ENCODE peak calls at places on chromosomes 4 and X, in nine cellular contexts. One of them, this sample, is unnamed.
A peak's percentile ranks its signal among the peaks of the same experiment; 100 is the strongest.

GRCh38 chrX:48714573-48714972 is 18.0 kb downstream of the SUV39H1 start:
- DNase-seq in H7: no peak
- DNase-seq in psoas muscle: no peak
- DNase-seq in GM23248: peak; percentile 56
- DNase-seq in fibroblast of lung: peak; percentile 1
- DNase-seq in Peyer's patch: no peak
- DNase-seq in CD8-positive, alpha-beta T cell: no peak
- DNase-seq in testis: no peak
- DNase-seq in adrenal gland: no peak
- DNase-seq in this sample: peak; percentile 11

GRCh38 chrX:103376118-103376978 is at the start of gene BEX3:
- DNase-seq in adrenal gland: peak; percentile 82
- DNase-seq in fibroblast of lung: peak; percentile 62
- DNase-seq in Peyer's patch: peak; percentile 48
- DNase-seq in testis: peak; percentile 68
- DNase-seq in CD8-positive, alpha-beta T cell: peak; percentile 7
- DNase-seq in psoas muscle: peak; percentile 41
- DNase-seq in GM23248: peak; percentile 68
- DNase-seq in H7: peak; percentile 81
- DNase-seq in this sample: peak; percentile 39

GRCh38 chrX:66760648-66761047 is 121.8 kb upstream of the EDA2R start:
- DNase-seq in CD8-positive, alpha-beta T cell: no peak
- DNase-seq in fibroblast of lung: no peak
- DNase-seq in testis: no peak
- DNase-seq in adrenal gland: no peak
- DNase-seq in Peyer's patch: no peak
- DNase-seq in GM23248: peak; percentile 9
- DNase-seq in psoas muscle: no peak
- DNase-seq in H7: no peak
- DNase-seq in this sample: no peak

GRCh38 chrX:141619336-141619735 is 29.8 kb downstream of the SPANXA2 start:
- DNase-seq in fibroblast of lung: no peak
- DNase-seq in adrenal gland: no peak
- DNase-seq in H7: no peak
- DNase-seq in CD8-positive, alpha-beta T cell: no peak
- DNase-seq in testis: no peak
- DNase-seq in GM23248: peak; percentile 1
- DNase-seq in Peyer's patch: no peak
- DNase-seq in psoas muscle: no peak
- DNase-seq in this sample: no peak

GRCh38 chr4:106369456-106370060 is 980 bp upstream of the GIMD1 start:
- DNase-seq in psoas muscle: no peak
- DNase-seq in Peyer's patch: peak; percentile 64
- DNase-seq in H7: peak; percentile 5
- DNase-seq in GM23248: peak; percentile 85
- DNase-seq in adrenal gland: peak; percentile 54
- DNase-seq in CD8-positive, alpha-beta T cell: no peak
- DNase-seq in fibroblast of lung: peak; percentile 86
- DNase-seq in testis: peak; percentile 60
- DNase-seq in this sample: peak; percentile 74

GRCh38 chr4:184850431-184851199 is 24.8 kb upstream of the ACSL1 start:
- DNase-seq in psoas muscle: no peak
- DNase-seq in GM23248: no peak
- DNase-seq in CD8-positive, alpha-beta T cell: no peak
- DNase-seq in fibroblast of lung: no peak
- DNase-seq in testis: no peak
- DNase-seq in Peyer's patch: peak; percentile 53
- DNase-seq in adrenal gland: no peak
- DNase-seq in H7: no peak
- DNase-seq in this sample: no peak

GRCh38 chrX:150680974-150681373 is 12.2 kb upstream of the MTMR1 start:
- DNase-seq in psoas muscle: no peak
- DNase-seq in adrenal gland: peak; percentile 57
- DNase-seq in fibroblast of lung: peak; percentile 28
- DNase-seq in Peyer's patch: no peak
- DNase-seq in testis: peak; percentile 43
- DNase-seq in H7: peak; percentile 65
- DNase-seq in GM23248: peak; percentile 31
- DNase-seq in CD8-positive, alpha-beta T cell: no peak
- DNase-seq in this sample: no peak

GRCh38 chr4:40321671-40322131 is 13.4 kb upstream of the CHRNA9 start:
- DNase-seq in CD8-positive, alpha-beta T cell: no peak
- DNase-seq in fibroblast of lung: peak; percentile 84
- DNase-seq in adrenal gland: peak; percentile 71
- DNase-seq in Peyer's patch: no peak
- DNase-seq in testis: no peak
- DNase-seq in psoas muscle: no peak
- DNase-seq in GM23248: peak; percentile 47
- DNase-seq in H7: no peak
- DNase-seq in this sample: no peak

GRCh38 chr4:5959221-5959982 is 58.8 kb downstream of the C4orf50 start:
- DNase-seq in fibroblast of lung: no peak
- DNase-seq in CD8-positive, alpha-beta T cell: no peak
- DNase-seq in Peyer's patch: peak; percentile 15
- DNase-seq in adrenal gland: peak; percentile 27
- DNase-seq in testis: no peak
- DNase-seq in GM23248: no peak
- DNase-seq in psoas muscle: no peak
- DNase-seq in H7: no peak
- DNase-seq in this sample: no peak

GRCh38 chrX:19212037-19212436 is 89.8 kb upstream of the ADGRG2 start:
- DNase-seq in H7: no peak
- DNase-seq in adrenal gland: no peak
- DNase-seq in psoas muscle: no peak
- DNase-seq in testis: no peak
- DNase-seq in fibroblast of lung: no peak
- DNase-seq in CD8-positive, alpha-beta T cell: no peak
- DNase-seq in Peyer's patch: no peak
- DNase-seq in GM23248: no peak
- DNase-seq in this sample: no peak

GRCh38 chr4:89273741-89274141 is 33.9 kb downstream of the GPRIN3 start:
- DNase-seq in H7: no peak
- DNase-seq in GM23248: no peak
- DNase-seq in CD8-positive, alpha-beta T cell: no peak
- DNase-seq in psoas muscle: no peak
- DNase-seq in Peyer's patch: no peak
- DNase-seq in fibroblast of lung: no peak
- DNase-seq in testis: no peak
- DNase-seq in adrenal gland: no peak
- DNase-seq in this sample: no peak

GRCh38 chrX:7286461-7286860 is 138.5 kb upstream of the PUDP start:
- DNase-seq in GM23248: no peak
- DNase-seq in CD8-positive, alpha-beta T cell: no peak
- DNase-seq in testis: no peak
- DNase-seq in H7: no peak
- DNase-seq in fibroblast of lung: no peak
- DNase-seq in psoas muscle: no peak
- DNase-seq in adrenal gland: no peak
- DNase-seq in Peyer's patch: no peak
- DNase-seq in this sample: no peak

GRCh38 chr4:162422312-162422711 is 258.5 kb upstream of the FSTL5 start:
- DNase-seq in adrenal gland: no peak
- DNase-seq in testis: no peak
- DNase-seq in Peyer's patch: no peak
- DNase-seq in H7: no peak
- DNase-seq in GM23248: no peak
- DNase-seq in fibroblast of lung: no peak
- DNase-seq in psoas muscle: no peak
- DNase-seq in CD8-positive, alpha-beta T cell: no peak
- DNase-seq in this sample: no peak

DNA sequence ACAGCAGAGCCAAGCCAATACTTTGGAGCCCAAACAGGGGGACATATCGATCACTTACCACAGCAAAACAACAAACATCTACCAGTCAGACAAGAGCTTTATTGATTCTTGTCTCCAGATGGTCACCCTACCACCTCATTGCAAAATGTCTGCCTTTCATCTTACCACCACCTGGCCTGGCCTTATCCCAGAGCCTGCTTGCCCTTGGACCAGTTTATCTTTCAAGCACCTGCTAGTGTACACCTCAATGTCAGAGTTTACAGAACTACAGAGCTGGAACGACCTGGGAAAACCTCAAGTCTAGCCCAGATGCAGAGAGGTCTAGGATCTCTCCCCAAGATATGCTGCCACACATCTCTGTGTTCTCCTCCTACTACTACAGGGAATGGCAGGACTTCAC is 4.5 kb downstream of the BCAP31 start:
- DNase-seq in fibroblast of lung: no peak
- DNase-seq in adrenal gland: no peak
- DNase-seq in testis: no peak
- DNase-seq in Peyer's patch: no peak
- DNase-seq in GM23248: no peak
- DNase-seq in H7: no peak
- DNase-seq in psoas muscle: no peak
- DNase-seq in CD8-positive, alpha-beta T cell: no peak
- DNase-seq in this sample: no peak
- H3K36me3 ChIP-seq in fibroblast of lung: peaks cover 6% of the 10 kb centered on the region
- H3K36me3 ChIP-seq in adrenal gland: no peaks in the 10 kb centered on the region
- H3K36me3 ChIP-seq in testis: no peaks in the 10 kb centered on the region
- H3K36me3 ChIP-seq in Peyer's patch: peaks cover 41% of the 10 kb centered on the region
- H3K36me3 ChIP-seq in GM23248: no peaks in the 10 kb centered on the region
- H3K36me3 ChIP-seq in H7: peaks cover 24% of the 10 kb centered on the region
- H3K36me3 ChIP-seq in psoas muscle: peaks cover 53% of the 10 kb centered on the region
- H3K36me3 ChIP-seq in CD8-positive, alpha-beta T cell: peaks cover 22% of the 10 kb centered on the region
- H3K36me3 ChIP-seq in this sample: peaks cover 35% of the 10 kb centered on the region

GRCh38 chrX:29043751-29044150 is 456.5 kb downstream of the IL1RAPL1 start:
- DNase-seq in fibroblast of lung: no peak
- DNase-seq in testis: no peak
- DNase-seq in psoas muscle: no peak
- DNase-seq in CD8-positive, alpha-beta T cell: no peak
- DNase-seq in Peyer's patch: no peak
- DNase-seq in GM23248: no peak
- DNase-seq in H7: no peak
- DNase-seq in adrenal gland: no peak
- DNase-seq in this sample: no peak

GRCh38 chrX:29042341-29042740 is 455.1 kb downstream of the IL1RAPL1 start:
- DNase-seq in Peyer's patch: no peak
- DNase-seq in adrenal gland: no peak
- DNase-seq in testis: no peak
- DNase-seq in psoas muscle: no peak
- DNase-seq in fibroblast of lung: no peak
- DNase-seq in GM23248: no peak
- DNase-seq in CD8-positive, alpha-beta T cell: no peak
- DNase-seq in H7: no peak
- DNase-seq in this sample: no peak

GRCh38 chrX:29044802-29045201 is 457.6 kb downstream of the IL1RAPL1 start:
- DNase-seq in H7: no peak
- DNase-seq in psoas muscle: no peak
- DNase-seq in testis: no peak
- DNase-seq in CD8-positive, alpha-beta T cell: no peak
- DNase-seq in fibroblast of lung: peak; percentile 49
- DNase-seq in adrenal gland: no peak
- DNase-seq in GM23248: no peak
- DNase-seq in Peyer's patch: no peak
- DNase-seq in this sample: no peak

GRCh38 chrX:29039501-29039900 is 452.3 kb downstream of the IL1RAPL1 start:
- DNase-seq in GM23248: no peak
- DNase-seq in fibroblast of lung: no peak
- DNase-seq in psoas muscle: no peak
- DNase-seq in testis: no peak
- DNase-seq in adrenal gland: no peak
- DNase-seq in CD8-positive, alpha-beta T cell: no peak
- DNase-seq in Peyer's patch: no peak
- DNase-seq in H7: no peak
- DNase-seq in this sample: no peak

GRCh38 chrX:29040160-29040559 is 452.9 kb downstream of the IL1RAPL1 start:
- DNase-seq in psoas muscle: no peak
- DNase-seq in H7: no peak
- DNase-seq in GM23248: no peak
- DNase-seq in CD8-positive, alpha-beta T cell: no peak
- DNase-seq in Peyer's patch: no peak
- DNase-seq in adrenal gland: no peak
- DNase-seq in fibroblast of lung: no peak
- DNase-seq in testis: no peak
- DNase-seq in this sample: no peak
- H3K36me3 ChIP-seq in psoas muscle: no peaks in the 10 kb centered on the region
- H3K36me3 ChIP-seq in H7: no peaks in the 10 kb centered on the region
- H3K36me3 ChIP-seq in GM23248: no peaks in the 10 kb centered on the region
- H3K36me3 ChIP-seq in CD8-positive, alpha-beta T cell: no peaks in the 10 kb centered on the region
- H3K36me3 ChIP-seq in Peyer's patch: no peaks in the 10 kb centered on the region
- H3K36me3 ChIP-seq in adrenal gland: no peaks in the 10 kb centered on the region
- H3K36me3 ChIP-seq in fibroblast of lung: no peaks in the 10 kb centered on the region
- H3K36me3 ChIP-seq in testis: no peaks in the 10 kb centered on the region
- H3K36me3 ChIP-seq in this sample: no peaks in the 10 kb centered on the region

DNA sequence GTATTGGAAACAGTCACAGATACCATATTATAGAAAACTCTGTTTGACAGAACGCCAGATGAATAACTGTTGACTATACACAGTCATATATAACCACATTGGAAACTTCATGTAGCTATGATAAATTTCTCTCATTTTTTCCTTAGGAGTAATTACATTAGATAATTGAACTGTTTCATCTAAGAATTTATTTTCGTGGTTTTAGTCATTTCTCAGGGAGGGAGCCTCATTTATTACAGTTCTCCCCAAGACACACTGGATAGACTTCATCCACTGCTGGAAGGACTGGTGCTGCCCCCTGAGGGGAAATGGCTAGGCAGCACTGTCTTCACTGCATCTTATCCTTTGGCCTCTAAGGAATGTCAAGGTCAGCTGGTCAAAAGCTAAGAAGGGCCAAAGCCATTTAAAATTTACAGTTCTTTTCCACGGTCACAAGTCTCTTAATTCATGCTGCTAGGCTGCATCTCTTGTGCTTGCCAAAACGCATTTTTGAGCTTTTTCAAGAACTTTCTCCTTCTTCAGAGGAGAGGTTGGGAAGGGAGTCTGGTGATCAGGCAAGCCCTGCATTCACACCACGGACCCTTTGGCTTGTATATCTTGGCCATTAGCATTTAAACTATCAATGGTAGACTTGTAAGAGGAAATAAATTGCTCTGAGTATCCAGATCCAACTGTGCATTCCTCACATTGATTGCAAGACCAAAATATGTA is 145.1 kb downstream of the CBR4 start:
- DNase-seq in adrenal gland: no peak
- DNase-seq in H7: peak; percentile 42
- DNase-seq in GM23248: peak; percentile 80
- DNase-seq in fibroblast of lung: peak; percentile 51
- DNase-seq in CD8-positive, alpha-beta T cell: no peak
- DNase-seq in psoas muscle: no peak
- DNase-seq in Peyer's patch: no peak
- DNase-seq in testis: no peak
- DNase-seq in this sample: no peak
- H3K36me3 ChIP-seq in adrenal gland: no peaks in the 10 kb centered on the region
- H3K36me3 ChIP-seq in H7: no peaks in the 10 kb centered on the region
- H3K36me3 ChIP-seq in GM23248: no peaks in the 10 kb centered on the region
- H3K36me3 ChIP-seq in fibroblast of lung: peaks cover 5% of the 10 kb centered on the region
- H3K36me3 ChIP-seq in CD8-positive, alpha-beta T cell: no peaks in the 10 kb centered on the region
- H3K36me3 ChIP-seq in psoas muscle: no peaks in the 10 kb centered on the region
- H3K36me3 ChIP-seq in Peyer's patch: no peaks in the 10 kb centered on the region
- H3K36me3 ChIP-seq in testis: no peaks in the 10 kb centered on the region
- H3K36me3 ChIP-seq in this sample: no peaks in the 10 kb centered on the region

DNA sequence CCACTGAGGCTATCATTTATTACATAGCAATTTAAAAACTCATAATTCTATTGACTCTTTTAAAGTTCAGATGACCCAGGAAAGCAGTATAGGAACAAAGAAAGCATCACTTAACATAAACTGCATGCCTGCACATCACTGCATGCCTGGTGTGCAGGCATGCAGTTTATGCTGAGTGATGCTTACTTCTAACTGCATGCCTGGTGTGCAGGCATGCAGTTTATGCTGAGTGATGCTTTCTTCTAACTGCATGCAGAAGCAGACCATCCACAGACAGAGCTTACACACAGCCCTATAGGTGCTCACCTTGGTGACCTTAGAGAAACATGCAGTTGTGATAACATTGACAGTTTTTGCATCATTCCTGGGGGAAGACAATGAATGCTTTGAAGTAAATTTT is 17.0 kb downstream of the SDAD1 start:
- DNase-seq in adrenal gland: no peak
- DNase-seq in testis: no peak
- DNase-seq in GM23248: no peak
- DNase-seq in H7: no peak
- DNase-seq in psoas muscle: no peak
- DNase-seq in Peyer's patch: no peak
- DNase-seq in fibroblast of lung: no peak
- DNase-seq in CD8-positive, alpha-beta T cell: no peak
- DNase-seq in this sample: no peak
- H3K36me3 ChIP-seq in adrenal gland: no peaks in the 10 kb centered on the region
- H3K36me3 ChIP-seq in testis: no peaks in the 10 kb centered on the region
- H3K36me3 ChIP-seq in GM23248: peaks cover 90% of the 10 kb centered on the region
- H3K36me3 ChIP-seq in H7: peaks cover 39% of the 10 kb centered on the region
- H3K36me3 ChIP-seq in psoas muscle: peaks cover 100% of the 10 kb centered on the region
- H3K36me3 ChIP-seq in Peyer's patch: peaks cover 92% of the 10 kb centered on the region
- H3K36me3 ChIP-seq in fibroblast of lung: peaks cover 5% of the 10 kb centered on the region
- H3K36me3 ChIP-seq in CD8-positive, alpha-beta T cell: peaks cover 56% of the 10 kb centered on the region
- H3K36me3 ChIP-seq in this sample: peaks cover 94% of the 10 kb centered on the region

This sample was measured in CD4-positive, CD25-positive, alpha-beta regulatory T cell.